ENCODE peak calls at places on chromosome 17, in six cellular contexts. One of them, this sample, is unnamed.

GRCh38 chr17:21034350-21035235 is 8.2 kb downstream of the USP22 start:
- DNase-seq in T-helper 9 cell: peak
- DNase-seq in stimulated activated CD8-positive, alpha-beta memory T cell treated with anti-CD3 and anti-CD28 coated beads, Interleukin-15, amount 100 ng/mL, for 24 hours: no peak
- DNase-seq in activated CD4-positive, CD25-positive, alpha-beta regulatory T cell treated with anti-CD3 and anti-CD28 coated beads, Interleukin-2, amount 50 U/mL, for 16 hours: no peak
- DNase-seq in progenitor cell of endocrine pancreas: no peak
- DNase-seq in NCI-H69: no peak
- DNase-seq in this sample: no peak

GRCh38 chr17:78027121-78027520 is 68.6 kb downstream of the TNRC6C start:
- DNase-seq in T-helper 9 cell: no peak
- DNase-seq in stimulated activated CD8-positive, alpha-beta memory T cell treated with anti-CD3 and anti-CD28 coated beads, Interleukin-15, amount 100 ng/mL, for 24 hours: no peak
- DNase-seq in NCI-H69: peak
- DNase-seq in progenitor cell of endocrine pancreas: no peak
- DNase-seq in activated CD4-positive, CD25-positive, alpha-beta regulatory T cell treated with anti-CD3 and anti-CD28 coated beads, Interleukin-2, amount 50 U/mL, for 16 hours: no peak
- DNase-seq in this sample: no peak

GRCh38 chr17:12296120-12296727 is 275.5 kb downstream of the MAP2K4 start:
- DNase-seq in stimulated activated CD8-positive, alpha-beta memory T cell treated with anti-CD3 and anti-CD28 coated beads, Interleukin-15, amount 100 ng/mL, for 24 hours: no peak
- DNase-seq in T-helper 9 cell: no peak
- DNase-seq in progenitor cell of endocrine pancreas: no peak
- DNase-seq in activated CD4-positive, CD25-positive, alpha-beta regulatory T cell treated with anti-CD3 and anti-CD28 coated beads, Interleukin-2, amount 50 U/mL, for 16 hours: no peak
- DNase-seq in NCI-H69: no peak
- DNase-seq in this sample: peak

GRCh38 chr17:12729086-12729485 is 60.2 kb upstream of the ARHGAP44 start:
- DNase-seq in T-helper 9 cell: no peak
- DNase-seq in NCI-H69: no peak
- DNase-seq in stimulated activated CD8-positive, alpha-beta memory T cell treated with anti-CD3 and anti-CD28 coated beads, Interleukin-15, amount 100 ng/mL, for 24 hours: no peak
- DNase-seq in progenitor cell of endocrine pancreas: no peak
- DNase-seq in activated CD4-positive, CD25-positive, alpha-beta regulatory T cell treated with anti-CD3 and anti-CD28 coated beads, Interleukin-2, amount 50 U/mL, for 16 hours: no peak
- DNase-seq in this sample: no peak

GRCh38 chr17:77541995-77542394 is 401.2 kb downstream of the SEC14L1 start:
- DNase-seq in NCI-H69: no peak
- DNase-seq in progenitor cell of endocrine pancreas: no peak
- DNase-seq in T-helper 9 cell: no peak
- DNase-seq in stimulated activated CD8-positive, alpha-beta memory T cell treated with anti-CD3 and anti-CD28 coated beads, Interleukin-15, amount 100 ng/mL, for 24 hours: no peak
- DNase-seq in activated CD4-positive, CD25-positive, alpha-beta regulatory T cell treated with anti-CD3 and anti-CD28 coated beads, Interleukin-2, amount 50 U/mL, for 16 hours: no peak
- DNase-seq in this sample: no peak

GRCh38 chr17:39001703-39002637 is 34.8 kb upstream of the FBXO47 start:
- DNase-seq in T-helper 9 cell: no peak
- DNase-seq in activated CD4-positive, CD25-positive, alpha-beta regulatory T cell treated with anti-CD3 and anti-CD28 coated beads, Interleukin-2, amount 50 U/mL, for 16 hours: no peak
- DNase-seq in progenitor cell of endocrine pancreas: no peak
- DNase-seq in stimulated activated CD8-positive, alpha-beta memory T cell treated with anti-CD3 and anti-CD28 coated beads, Interleukin-15, amount 100 ng/mL, for 24 hours: no peak
- DNase-seq in NCI-H69: peak
- DNase-seq in this sample: peak

GRCh38 chr17:59746849-59747445 is 39.5 kb downstream of the VMP1 start:
- DNase-seq in activated CD4-positive, CD25-positive, alpha-beta regulatory T cell treated with anti-CD3 and anti-CD28 coated beads, Interleukin-2, amount 50 U/mL, for 16 hours: no peak
- DNase-seq in NCI-H69: peak
- DNase-seq in T-helper 9 cell: no peak
- DNase-seq in stimulated activated CD8-positive, alpha-beta memory T cell treated with anti-CD3 and anti-CD28 coated beads, Interleukin-15, amount 100 ng/mL, for 24 hours: no peak
- DNase-seq in progenitor cell of endocrine pancreas: no peak
- DNase-seq in this sample: no peak

GRCh38 chr17:731943-732787 is at the start of gene TLCD3A:
- DNase-seq in stimulated activated CD8-positive, alpha-beta memory T cell treated with anti-CD3 and anti-CD28 coated beads, Interleukin-15, amount 100 ng/mL, for 24 hours: no peak
- DNase-seq in T-helper 9 cell: peak
- DNase-seq in progenitor cell of endocrine pancreas: peak
- DNase-seq in activated CD4-positive, CD25-positive, alpha-beta regulatory T cell treated with anti-CD3 and anti-CD28 coated beads, Interleukin-2, amount 50 U/mL, for 16 hours: no peak
- DNase-seq in NCI-H69: peak
- DNase-seq in this sample: peak

GRCh38 chr17:75313941-75314550 is 24.8 kb upstream of the SLC25A19 start:
- DNase-seq in NCI-H69: no peak
- DNase-seq in progenitor cell of endocrine pancreas: no peak
- DNase-seq in T-helper 9 cell: no peak
- DNase-seq in stimulated activated CD8-positive, alpha-beta memory T cell treated with anti-CD3 and anti-CD28 coated beads, Interleukin-15, amount 100 ng/mL, for 24 hours: no peak
- DNase-seq in activated CD4-positive, CD25-positive, alpha-beta regulatory T cell treated with anti-CD3 and anti-CD28 coated beads, Interleukin-2, amount 50 U/mL, for 16 hours: no peak
- DNase-seq in this sample: no peak

GRCh38 chr17:50123649-50124349 is 6.2 kb downstream of the SAMD14 start:
- DNase-seq in T-helper 9 cell: no peak
- DNase-seq in NCI-H69: peak
- DNase-seq in progenitor cell of endocrine pancreas: no peak
- DNase-seq in stimulated activated CD8-positive, alpha-beta memory T cell treated with anti-CD3 and anti-CD28 coated beads, Interleukin-15, amount 100 ng/mL, for 24 hours: no peak
- DNase-seq in activated CD4-positive, CD25-positive, alpha-beta regulatory T cell treated with anti-CD3 and anti-CD28 coated beads, Interleukin-2, amount 50 U/mL, for 16 hours: no peak
- DNase-seq in this sample: no peak

GRCh38 chr17:50889528-50890118 is 23.5 kb upstream of the TOB1 start:
- DNase-seq in stimulated activated CD8-positive, alpha-beta memory T cell treated with anti-CD3 and anti-CD28 coated beads, Interleukin-15, amount 100 ng/mL, for 24 hours: no peak
- DNase-seq in NCI-H69: no peak
- DNase-seq in activated CD4-positive, CD25-positive, alpha-beta regulatory T cell treated with anti-CD3 and anti-CD28 coated beads, Interleukin-2, amount 50 U/mL, for 16 hours: no peak
- DNase-seq in T-helper 9 cell: no peak
- DNase-seq in progenitor cell of endocrine pancreas: no peak
- DNase-seq in this sample: no peak

GRCh38 chr17:75950850-75951554 is 10.2 kb upstream of the FBF1 start:
- DNase-seq in NCI-H69: no peak
- DNase-seq in T-helper 9 cell: no peak
- DNase-seq in activated CD4-positive, CD25-positive, alpha-beta regulatory T cell treated with anti-CD3 and anti-CD28 coated beads, Interleukin-2, amount 50 U/mL, for 16 hours: no peak
- DNase-seq in stimulated activated CD8-positive, alpha-beta memory T cell treated with anti-CD3 and anti-CD28 coated beads, Interleukin-15, amount 100 ng/mL, for 24 hours: no peak
- DNase-seq in progenitor cell of endocrine pancreas: no peak
- DNase-seq in this sample: no peak

GRCh38 chr17:57356722-57357391 is 100.5 kb downstream of the MSI2 start:
- DNase-seq in NCI-H69: no peak
- DNase-seq in stimulated activated CD8-positive, alpha-beta memory T cell treated with anti-CD3 and anti-CD28 coated beads, Interleukin-15, amount 100 ng/mL, for 24 hours: no peak
- DNase-seq in T-helper 9 cell: no peak
- DNase-seq in activated CD4-positive, CD25-positive, alpha-beta regulatory T cell treated with anti-CD3 and anti-CD28 coated beads, Interleukin-2, amount 50 U/mL, for 16 hours: no peak
- DNase-seq in progenitor cell of endocrine pancreas: no peak
- DNase-seq in this sample: no peak

GRCh38 chr17:29036584-29036983 is 6.4 kb upstream of the PIPOX start:
- DNase-seq in stimulated activated CD8-positive, alpha-beta memory T cell treated with anti-CD3 and anti-CD28 coated beads, Interleukin-15, amount 100 ng/mL, for 24 hours: no peak
- DNase-seq in NCI-H69: no peak
- DNase-seq in activated CD4-positive, CD25-positive, alpha-beta regulatory T cell treated with anti-CD3 and anti-CD28 coated beads, Interleukin-2, amount 50 U/mL, for 16 hours: no peak
- DNase-seq in T-helper 9 cell: no peak
- DNase-seq in progenitor cell of endocrine pancreas: no peak
- DNase-seq in this sample: no peak

GRCh38 chr17:65865715-65866425 is 304.4 kb upstream of the AXIN2 start:
- DNase-seq in progenitor cell of endocrine pancreas: no peak
- DNase-seq in NCI-H69: no peak
- DNase-seq in stimulated activated CD8-positive, alpha-beta memory T cell treated with anti-CD3 and anti-CD28 coated beads, Interleukin-15, amount 100 ng/mL, for 24 hours: no peak
- DNase-seq in T-helper 9 cell: no peak
- DNase-seq in activated CD4-positive, CD25-positive, alpha-beta regulatory T cell treated with anti-CD3 and anti-CD28 coated beads, Interleukin-2, amount 50 U/mL, for 16 hours: no peak
- DNase-seq in this sample: no peak

GRCh38 chr17:19897108-19897854 is 29.5 kb upstream of the ULK2 start:
- DNase-seq in activated CD4-positive, CD25-positive, alpha-beta regulatory T cell treated with anti-CD3 and anti-CD28 coated beads, Interleukin-2, amount 50 U/mL, for 16 hours: no peak
- DNase-seq in stimulated activated CD8-positive, alpha-beta memory T cell treated with anti-CD3 and anti-CD28 coated beads, Interleukin-15, amount 100 ng/mL, for 24 hours: no peak
- DNase-seq in T-helper 9 cell: no peak
- DNase-seq in progenitor cell of endocrine pancreas: no peak
- DNase-seq in NCI-H69: no peak
- DNase-seq in this sample: peak

GRCh38 chr17:4101127-4101798 is 41.6 kb downstream of the ZZEF1 start:
- DNase-seq in progenitor cell of endocrine pancreas: no peak
- DNase-seq in activated CD4-positive, CD25-positive, alpha-beta regulatory T cell treated with anti-CD3 and anti-CD28 coated beads, Interleukin-2, amount 50 U/mL, for 16 hours: no peak
- DNase-seq in NCI-H69: no peak
- DNase-seq in stimulated activated CD8-positive, alpha-beta memory T cell treated with anti-CD3 and anti-CD28 coated beads, Interleukin-15, amount 100 ng/mL, for 24 hours: no peak
- DNase-seq in T-helper 9 cell: no peak
- DNase-seq in this sample: no peak

This sample was measured in left ventricle myocardium inferior.